ENCODE peak calls at places on chromosomes 13 and 19, in four cellular contexts. J, M, U and R are unnamed samples.

GRCh38 chr13:18739310-18739709 is 442.3 kb downstream of the TUBA3C start:
- DNase-seq in J (no peak), M (no peak), U (peak; percentile 5), R (no peak)

GRCh38 chr13:28499579-28499978 is 4.7 kb upstream of the FLT1 start:
- DNase-seq in J (no peak), M (no peak), U (no peak), R (no peak)

GRCh38 chr13:100095498-100095897 is 6.6 kb downstream of the PCCA start:
- DNase-seq in J (no peak), M (no peak), U (no peak), R (no peak)

GRCh38 chr13:76148374-76148773 is 512.2 kb downstream of the LMO7 start:
- DNase-seq in J (no peak), M (no peak), U (no peak), R (no peak)

GRCh38 chr13:42875448-42876269 is 94.3 kb downstream of the FAM216B start:
- DNase-seq in J (no peak), M (no peak), U (no peak), R (no peak)

GRCh38 chr19:17989425-17990094 is 18.4 kb upstream of the ARRDC2 start:
- DNase-seq in J (no peak), M (no peak), U (no peak), R (no peak)

GRCh38 chr19:15191982-15192381 is 8.8 kb downstream of the NOTCH3 start:
- DNase-seq in J (no peak), M (no peak), U (no peak), R (no peak)

GRCh38 chr19:45376045-45376724 is 5.8 kb upstream of the ERCC2 start:
- DNase-seq in J (no peak), M (no peak), U (no peak), R (no peak)

GRCh38 chr13:98556968-98557591 is 19.8 kb downstream of the STK24 start:
- DNase-seq in J (no peak), M (no peak), U (peak; percentile 22), R (no peak)

GRCh38 chr13:91304740-91305139 is 42.7 kb upstream of the MIR17HG start:
- DNase-seq in J (no peak), M (no peak), U (no peak), R (no peak)

GRCh38 chr19:39599116-39599515 is 3.2 kb upstream of the LGALS13 start:
- DNase-seq in J (no peak), M (no peak), U (peak; percentile 43), R (no peak)

GRCh38 chr19:11423164-11423803 is 4.2 kb upstream of the RGL3 start:
- DNase-seq in J (no peak), M (no peak), U (no peak), R (no peak)

GRCh38 chr13:67135356-67135755 is 94.8 kb downstream of the PCDH9 start:
- DNase-seq in J (no peak), M (no peak), U (no peak), R (no peak)

GRCh38 chr19:12946092-12946845 is 607 bp downstream of the RAD23A start:
- DNase-seq in J (no peak), M (no peak), U (peak; percentile 85), R (peak; percentile 55)

GRCh38 chr19:12940897-12941296 is 2.5 kb downstream of the CALR start:
- DNase-seq in J (no peak), M (no peak), U (no peak), R (no peak)

GRCh38 chr19:12945479-12946091 is at the start of gene RAD23A:
- DNase-seq in J (peak; percentile 94), M (peak; percentile 97), U (peak; percentile 100), R (peak; percentile 87)

GRCh38 chr19:12943437-12944044 is 2.1 kb upstream of the RAD23A start:
- DNase-seq in J (no peak), M (no peak), U (no peak), R (no peak)

DNA sequence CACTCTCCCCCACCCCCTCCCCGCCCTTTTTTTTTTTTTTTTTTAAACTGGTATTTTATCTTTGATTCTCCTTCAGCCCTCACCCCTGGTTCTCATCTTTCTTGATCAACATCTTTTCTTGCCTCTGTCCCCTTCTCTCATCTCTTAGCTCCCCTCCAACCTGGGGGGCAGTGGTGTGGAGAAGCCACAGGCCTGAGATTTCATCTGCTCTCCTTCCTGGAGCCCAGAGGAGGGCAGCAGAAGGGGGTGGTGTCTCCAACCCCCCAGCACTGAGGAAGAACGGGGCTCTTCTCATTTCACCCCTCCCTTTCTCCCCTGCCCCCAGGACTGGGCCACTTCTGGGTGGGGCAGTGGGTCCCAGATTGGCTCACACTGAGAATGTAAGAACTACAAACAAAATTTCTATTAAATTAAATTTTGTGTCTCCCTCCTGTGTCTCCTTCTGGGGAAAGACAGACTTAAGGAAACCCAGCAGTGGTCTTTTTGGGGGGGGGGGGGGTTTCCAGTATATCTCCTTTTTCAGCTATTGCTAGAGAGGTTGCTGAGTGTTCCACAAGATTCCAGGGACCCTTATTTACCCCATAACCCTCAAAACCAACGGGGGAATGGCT is 1.5 kb upstream of the RAD23A start:
- DNase-seq in J (no peak), M (no peak), U (no peak), R (no peak)
- TF ChIP-seq SPI1 in J (no peak), M (no peak), U (no peak), R (no peak)

GRCh38 chr13:79709526-79709925 is 228.6 kb downstream of the NDFIP2 start:
- DNase-seq in J (no peak), M (no peak), U (no peak), R (no peak)

DNA sequence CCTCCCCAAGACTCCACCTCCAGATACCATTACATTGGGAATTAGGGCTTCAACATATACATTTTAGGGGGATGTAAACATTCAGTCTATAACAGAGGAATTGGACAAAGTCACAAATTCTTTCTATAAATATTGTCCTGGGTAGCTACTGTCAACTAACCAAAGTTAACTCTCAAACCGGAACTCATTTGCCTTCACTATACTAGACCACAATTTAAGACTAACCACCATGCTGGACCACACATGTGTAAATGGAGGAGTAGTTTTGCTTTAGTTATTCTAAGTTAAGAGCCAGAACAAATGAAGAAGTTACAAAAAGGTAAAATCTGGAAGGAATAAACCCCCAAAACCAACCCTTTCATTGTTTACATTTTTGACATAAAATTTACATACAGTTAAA is 222.8 kb downstream of the NDFIP2 start:
- DNase-seq in J (no peak), M (no peak), U (no peak), R (no peak)
- TF ChIP-seq SPI1 in J (no peak), M (no peak), U (no peak), R (no peak)

DNA sequence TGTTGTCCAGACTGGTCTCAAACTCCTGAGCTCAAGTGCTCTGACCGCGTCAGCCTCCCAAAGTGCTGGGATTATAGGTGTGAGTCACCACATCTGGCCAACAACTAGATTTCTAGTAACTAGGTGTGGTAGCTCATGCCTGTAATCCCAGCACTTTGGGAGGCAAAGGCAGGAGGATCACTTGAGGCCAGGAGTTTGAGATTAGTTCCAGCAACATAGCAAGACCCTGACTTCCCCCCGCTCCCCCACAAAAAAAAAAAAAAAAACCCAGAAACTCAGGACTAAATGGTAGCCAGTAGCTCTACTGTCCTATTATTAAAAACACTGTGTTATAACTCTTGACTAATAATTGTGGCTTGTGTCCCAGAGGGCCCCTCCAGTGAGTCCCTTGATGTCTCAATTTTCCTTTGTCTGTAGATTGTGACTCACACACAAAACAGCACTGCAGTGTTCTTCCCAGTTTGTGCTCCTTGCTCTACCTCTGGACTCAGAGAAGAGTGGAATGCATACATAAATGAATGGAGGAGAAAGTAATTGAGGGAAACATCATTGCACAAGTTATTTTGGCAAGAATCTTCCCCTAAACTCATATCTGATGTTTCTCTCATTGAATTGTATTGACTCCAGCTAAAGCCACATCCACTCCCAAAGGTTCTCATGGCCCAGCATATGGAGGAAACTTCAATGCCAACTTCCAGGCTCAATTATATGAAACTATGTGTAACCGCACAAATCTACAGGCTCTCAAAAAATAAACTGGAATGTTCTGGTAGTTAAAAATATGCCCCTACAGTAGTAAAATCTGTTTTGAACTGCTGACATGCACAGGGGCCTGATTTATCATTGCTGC is 8.8 kb downstream of the TPT1 start:
- DNase-seq in J (no peak), M (no peak), U (peak; percentile 60), R (no peak)
- TF ChIP-seq SPI1 in J (no peak), M (no peak), U (no peak), R (no peak)

DNA sequence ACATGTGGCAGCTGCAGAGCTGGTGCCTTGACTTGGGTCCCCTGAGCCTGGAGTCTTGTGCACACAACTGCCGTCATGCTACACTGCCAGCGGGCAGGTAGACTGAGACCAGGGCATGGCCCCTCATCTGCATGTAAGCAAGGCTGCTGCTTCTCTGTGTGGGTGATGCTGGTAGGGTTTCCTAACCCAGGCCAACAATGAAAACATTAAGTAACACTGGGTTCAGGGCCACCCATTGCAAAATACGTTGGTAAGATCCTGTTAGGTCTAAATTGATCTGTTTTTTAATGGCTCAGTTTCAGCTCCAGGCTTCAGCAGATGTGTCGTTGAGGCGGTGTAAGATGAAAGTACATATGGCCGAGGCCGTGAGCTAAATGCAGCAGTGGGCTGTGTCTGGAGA is 383.4 kb downstream of the IRS2 start:
- DNase-seq in J (no peak), M (peak; percentile 77), U (no peak), R (no peak)
- TF ChIP-seq SPI1 in J (no peak), M (no peak), U (no peak), R (no peak)

GRCh38 chr19:56837004-56837403 is 3.5 kb downstream of the PEG3 start:
- DNase-seq in J (no peak), M (peak; percentile 6), U (no peak), R (no peak)

GRCh38 chr19:56838680-56838929 is 1.9 kb downstream of the PEG3 start:
- DNase-seq in J (no peak), M (no peak), U (no peak), R (no peak)

GRCh38 chr19:56837492-56837891 is 3.0 kb downstream of the PEG3 start:
- DNase-seq in J (no peak), M (peak; percentile 65), U (no peak), R (no peak)

GRCh38 chr19:56838930-56839664 is 1.4 kb downstream of the PEG3 start:
- DNase-seq in J (no peak), M (peak; percentile 91), U (no peak), R (no peak)

GRCh38 chr19:56837892-56838679 is 2.4 kb downstream of the PEG3 start:
- DNase-seq in J (no peak), M (peak; percentile 76), U (no peak), R (no peak)
- TF ChIP-seq SPI1 in J (no peak), M (no peak), U (no peak), R (no peak)

GRCh38 chr19:47094557-47095517 is 18.7 kb downstream of the ZC3H4 start:
- DNase-seq in J (no peak), M (no peak), U (no peak), R (no peak)

GRCh38 chr19:47093841-47094240 is 19.7 kb downstream of the ZC3H4 start:
- DNase-seq in J (no peak), M (no peak), U (no peak), R (no peak)

GRCh38 chr19:47097396-47098217 is 16.0 kb downstream of the ZC3H4 start:
- DNase-seq in J (no peak), M (no peak), U (no peak), R (no peak)

GRCh38 chr19:47096721-47097120 is 16.9 kb downstream of the ZC3H4 start:
- DNase-seq in J (no peak), M (no peak), U (no peak), R (no peak)

GRCh38 chr19:47095707-47096704 is 17.6 kb downstream of the ZC3H4 start:
- DNase-seq in J (no peak), M (peak; percentile 81), U (no peak), R (no peak)
- TF ChIP-seq SPI1 in J (no peak), M (no peak), U (no peak), R (no peak)